ENCODE peak calls at places on chromosomes 3 and 15, in seven cellular contexts. One of them, this sample, is unnamed.

GRCh38 chr3:35383719-35384555 is 255.4 kb upstream of the ARPP21 start:
- DNase-seq in AG09309: no peak
- DNase-seq in foreskin fibroblast: no peak
- DNase-seq in GM23338: peak
- DNase-seq in GM12865: no peak
- DNase-seq in CD8-positive, alpha-beta T cell: no peak
- DNase-seq in dorsolateral prefrontal cortex: no peak
- DNase-seq in this sample: no peak

GRCh38 chr3:133527306-133527705 is 46.2 kb upstream of the CDV3 start:
- DNase-seq in AG09309: no peak
- DNase-seq in foreskin fibroblast: peak
- DNase-seq in GM23338: no peak
- DNase-seq in GM12865: no peak
- DNase-seq in CD8-positive, alpha-beta T cell: no peak
- DNase-seq in dorsolateral prefrontal cortex: no peak
- DNase-seq in this sample: no peak

GRCh38 chr3:99250272-99250671 is 348.8 kb upstream of the DCBLD2 start:
- DNase-seq in AG09309: peak
- DNase-seq in foreskin fibroblast: no peak
- DNase-seq in GM23338: no peak
- DNase-seq in GM12865: no peak
- DNase-seq in CD8-positive, alpha-beta T cell: no peak
- DNase-seq in dorsolateral prefrontal cortex: no peak
- DNase-seq in this sample: no peak

GRCh38 chr15:82079736-82080135 is 33.9 kb upstream of the MEX3B start:
- DNase-seq in AG09309: no peak
- DNase-seq in foreskin fibroblast: peak
- DNase-seq in GM23338: no peak
- DNase-seq in GM12865: no peak
- DNase-seq in CD8-positive, alpha-beta T cell: no peak
- DNase-seq in dorsolateral prefrontal cortex: no peak
- DNase-seq in this sample: no peak

GRCh38 chr3:174125267-174125844 is 727.8 kb downstream of the NLGN1 start:
- DNase-seq in AG09309: peak
- DNase-seq in foreskin fibroblast: peak
- DNase-seq in GM23338: peak
- DNase-seq in GM12865: no peak
- DNase-seq in CD8-positive, alpha-beta T cell: no peak
- DNase-seq in dorsolateral prefrontal cortex: no peak
- DNase-seq in this sample: peak

GRCh38 chr3:50926868-50927267 is 252.1 kb downstream of the DOCK3 start:
- DNase-seq in AG09309: no peak
- DNase-seq in foreskin fibroblast: no peak
- DNase-seq in GM23338: peak
- DNase-seq in GM12865: no peak
- DNase-seq in CD8-positive, alpha-beta T cell: no peak
- DNase-seq in dorsolateral prefrontal cortex: no peak
- DNase-seq in this sample: no peak

GRCh38 chr15:91882858-91883586 is 29.5 kb downstream of the SLCO3A1 start:
- DNase-seq in AG09309: no peak
- DNase-seq in foreskin fibroblast: no peak
- DNase-seq in GM23338: no peak
- DNase-seq in GM12865: no peak
- DNase-seq in CD8-positive, alpha-beta T cell: no peak
- DNase-seq in dorsolateral prefrontal cortex: peak
- DNase-seq in this sample: no peak

GRCh38 chr15:80093854-80094418 is 34.5 kb downstream of the ZFAND6 start:
- DNase-seq in AG09309: no peak
- DNase-seq in foreskin fibroblast: no peak
- DNase-seq in GM23338: peak
- DNase-seq in GM12865: no peak
- DNase-seq in CD8-positive, alpha-beta T cell: no peak
- DNase-seq in dorsolateral prefrontal cortex: no peak
- DNase-seq in this sample: no peak

GRCh38 chr3:140219923-140220452 is 285.0 kb downstream of the CLSTN2 start:
- DNase-seq in AG09309: no peak
- DNase-seq in foreskin fibroblast: no peak
- DNase-seq in GM23338: peak
- DNase-seq in GM12865: peak
- DNase-seq in CD8-positive, alpha-beta T cell: no peak
- DNase-seq in dorsolateral prefrontal cortex: no peak
- DNase-seq in this sample: no peak

DNA sequence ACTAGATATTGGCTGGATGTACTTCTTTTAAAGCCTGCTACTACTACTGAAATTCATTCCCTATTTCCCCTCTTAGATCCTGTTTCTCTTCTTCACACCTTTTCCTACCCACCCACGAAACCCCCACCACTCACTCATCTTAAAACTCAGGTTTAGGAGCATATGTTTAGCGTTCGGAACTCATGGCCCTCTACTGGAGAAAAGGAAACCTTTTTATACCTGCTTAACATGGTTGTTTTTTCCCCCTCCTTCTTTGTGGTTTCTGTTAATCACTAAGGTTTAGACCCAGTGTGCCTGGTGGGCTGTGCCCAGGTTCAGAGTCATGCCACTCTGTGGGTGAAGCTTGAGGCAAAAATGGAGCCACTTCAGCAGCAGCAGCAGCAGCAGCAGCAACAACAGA is 2.6 kb downstream of the ARID3B start:
- DNase-seq in AG09309: no peak
- DNase-seq in foreskin fibroblast: no peak
- DNase-seq in GM23338: peak
- DNase-seq in GM12865: peak
- DNase-seq in CD8-positive, alpha-beta T cell: peak
- DNase-seq in dorsolateral prefrontal cortex: no peak
- DNase-seq in this sample: no peak
- TF ChIP-seq CTCF in AG09309: no peak
- TF ChIP-seq CTCF in foreskin fibroblast: no peak
- TF ChIP-seq CTCF in GM23338: peak
- TF ChIP-seq CTCF in GM12865: peak
- TF ChIP-seq CTCF in CD8-positive, alpha-beta T cell: peak
- TF ChIP-seq CTCF in dorsolateral prefrontal cortex: peak
- TF ChIP-seq CTCF in this sample: no peak

GRCh38 chr15:65916664-65917406 is 47.5 kb downstream of the RAB11A start:
- DNase-seq in AG09309: peak
- DNase-seq in foreskin fibroblast: peak
- DNase-seq in GM23338: peak
- DNase-seq in GM12865: peak
- DNase-seq in CD8-positive, alpha-beta T cell: no peak
- DNase-seq in dorsolateral prefrontal cortex: peak
- DNase-seq in this sample: peak
- TF ChIP-seq CTCF in AG09309: peak
- TF ChIP-seq CTCF in foreskin fibroblast: peak
- TF ChIP-seq CTCF in GM23338: peak
- TF ChIP-seq CTCF in GM12865: peak
- TF ChIP-seq CTCF in CD8-positive, alpha-beta T cell: no peak
- TF ChIP-seq CTCF in dorsolateral prefrontal cortex: peak
- TF ChIP-seq CTCF in this sample: no peak

DNA sequence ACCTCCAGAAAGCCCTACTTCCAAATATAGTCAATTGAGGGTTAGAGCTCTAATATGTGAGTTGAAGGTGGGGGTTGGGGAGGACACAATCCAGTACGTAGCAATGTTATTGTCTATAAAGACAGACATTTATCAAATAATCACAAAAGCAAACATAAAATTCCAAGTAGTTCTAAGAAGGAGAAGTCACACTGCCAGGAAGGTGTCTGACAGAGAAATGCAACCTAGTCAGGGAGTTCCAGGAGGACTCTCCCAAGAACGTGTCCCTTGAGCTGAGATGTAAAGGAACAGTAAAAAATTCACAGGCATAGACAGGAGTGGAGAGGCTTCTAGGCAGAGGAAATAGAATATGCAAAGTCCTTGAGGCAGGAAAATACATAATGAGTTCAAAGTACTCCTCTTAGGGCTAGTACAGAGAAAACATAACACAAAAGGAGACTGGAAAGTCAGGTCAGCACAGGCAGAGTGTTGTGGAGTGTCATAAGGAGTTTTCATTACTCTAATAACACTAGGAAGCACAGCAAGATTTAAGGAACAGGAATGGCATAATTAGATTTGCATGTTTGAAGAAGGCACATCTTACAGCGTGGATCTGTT is 277.6 kb upstream of the STT3B start:
- DNase-seq in AG09309: no peak
- DNase-seq in foreskin fibroblast: no peak
- DNase-seq in GM23338: no peak
- DNase-seq in GM12865: no peak
- DNase-seq in CD8-positive, alpha-beta T cell: no peak
- DNase-seq in dorsolateral prefrontal cortex: no peak
- DNase-seq in this sample: no peak
- TF ChIP-seq CTCF in AG09309: no peak
- TF ChIP-seq CTCF in foreskin fibroblast: no peak
- TF ChIP-seq CTCF in GM23338: no peak
- TF ChIP-seq CTCF in GM12865: no peak
- TF ChIP-seq CTCF in CD8-positive, alpha-beta T cell: no peak
- TF ChIP-seq CTCF in dorsolateral prefrontal cortex: no peak
- TF ChIP-seq CTCF in this sample: no peak

GRCh38 chr15:69034352-69034751 is 19.9 kb downstream of the NOX5 start:
- DNase-seq in AG09309: peak
- DNase-seq in foreskin fibroblast: peak
- DNase-seq in GM23338: no peak
- DNase-seq in GM12865: no peak
- DNase-seq in CD8-positive, alpha-beta T cell: no peak
- DNase-seq in dorsolateral prefrontal cortex: no peak
- DNase-seq in this sample: no peak

GRCh38 chr15:69036856-69037255 is 22.4 kb downstream of the NOX5 start:
- DNase-seq in AG09309: no peak
- DNase-seq in foreskin fibroblast: no peak
- DNase-seq in GM23338: no peak
- DNase-seq in GM12865: no peak
- DNase-seq in CD8-positive, alpha-beta T cell: no peak
- DNase-seq in dorsolateral prefrontal cortex: no peak
- DNase-seq in this sample: no peak

GRCh38 chr15:69035205-69035917 is 20.9 kb downstream of the NOX5 start:
- DNase-seq in AG09309: no peak
- DNase-seq in foreskin fibroblast: no peak
- DNase-seq in GM23338: peak
- DNase-seq in GM12865: no peak
- DNase-seq in CD8-positive, alpha-beta T cell: no peak
- DNase-seq in dorsolateral prefrontal cortex: no peak
- DNase-seq in this sample: peak

GRCh38 chr15:69037482-69037881 is 23.0 kb downstream of the NOX5 start:
- DNase-seq in AG09309: no peak
- DNase-seq in foreskin fibroblast: no peak
- DNase-seq in GM23338: no peak
- DNase-seq in GM12865: no peak
- DNase-seq in CD8-positive, alpha-beta T cell: no peak
- DNase-seq in dorsolateral prefrontal cortex: no peak
- DNase-seq in this sample: no peak

GRCh38 chr15:69035918-69036258 is 21.4 kb downstream of the NOX5 start:
- DNase-seq in AG09309: no peak
- DNase-seq in foreskin fibroblast: no peak
- DNase-seq in GM23338: no peak
- DNase-seq in GM12865: no peak
- DNase-seq in CD8-positive, alpha-beta T cell: no peak
- DNase-seq in dorsolateral prefrontal cortex: no peak
- DNase-seq in this sample: no peak
- TF ChIP-seq CTCF in AG09309: no peak
- TF ChIP-seq CTCF in foreskin fibroblast: no peak
- TF ChIP-seq CTCF in GM23338: no peak
- TF ChIP-seq CTCF in GM12865: no peak
- TF ChIP-seq CTCF in CD8-positive, alpha-beta T cell: no peak
- TF ChIP-seq CTCF in dorsolateral prefrontal cortex: no peak
- TF ChIP-seq CTCF in this sample: no peak

DNA sequence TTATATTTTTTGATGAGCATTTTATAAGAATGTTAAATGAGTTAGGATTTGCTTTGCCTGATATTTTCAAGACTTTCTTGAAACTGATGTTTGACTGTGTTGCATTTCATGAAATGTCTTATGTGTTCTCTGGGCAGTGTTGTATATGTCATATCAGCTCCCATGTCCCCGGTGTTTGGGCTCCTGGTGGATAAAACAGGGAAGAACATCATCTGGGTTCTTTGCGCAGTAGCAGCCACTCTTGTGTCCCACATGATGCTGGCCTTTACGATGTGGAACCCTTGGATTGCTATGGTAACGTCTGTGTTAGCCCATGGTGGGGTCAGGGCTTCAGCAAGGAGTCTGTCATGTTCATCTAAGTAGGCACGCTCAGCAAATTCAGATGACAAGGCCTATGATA is 20.0 kb downstream of the MFSD1 start:
- DNase-seq in AG09309: no peak
- DNase-seq in foreskin fibroblast: no peak
- DNase-seq in GM23338: peak
- DNase-seq in GM12865: no peak
- DNase-seq in CD8-positive, alpha-beta T cell: no peak
- DNase-seq in dorsolateral prefrontal cortex: no peak
- DNase-seq in this sample: no peak
- TF ChIP-seq CTCF in AG09309: no peak
- TF ChIP-seq CTCF in foreskin fibroblast: no peak
- TF ChIP-seq CTCF in GM23338: no peak
- TF ChIP-seq CTCF in GM12865: no peak
- TF ChIP-seq CTCF in CD8-positive, alpha-beta T cell: no peak
- TF ChIP-seq CTCF in dorsolateral prefrontal cortex: no peak
- TF ChIP-seq CTCF in this sample: no peak

GRCh38 chr3:11410564-11410963 is 138.4 kb downstream of the ATG7 start:
- DNase-seq in AG09309: no peak
- DNase-seq in foreskin fibroblast: no peak
- DNase-seq in GM23338: no peak
- DNase-seq in GM12865: no peak
- DNase-seq in CD8-positive, alpha-beta T cell: no peak
- DNase-seq in dorsolateral prefrontal cortex: no peak
- DNase-seq in this sample: no peak

GRCh38 chr3:11411956-11412355 is 139.8 kb downstream of the ATG7 start:
- DNase-seq in AG09309: no peak
- DNase-seq in foreskin fibroblast: no peak
- DNase-seq in GM23338: no peak
- DNase-seq in GM12865: no peak
- DNase-seq in CD8-positive, alpha-beta T cell: no peak
- DNase-seq in dorsolateral prefrontal cortex: no peak
- DNase-seq in this sample: no peak

GRCh38 chr3:11413071-11413470 is 140.9 kb downstream of the ATG7 start:
- DNase-seq in AG09309: no peak
- DNase-seq in foreskin fibroblast: no peak
- DNase-seq in GM23338: no peak
- DNase-seq in GM12865: no peak
- DNase-seq in CD8-positive, alpha-beta T cell: no peak
- DNase-seq in dorsolateral prefrontal cortex: no peak
- DNase-seq in this sample: no peak

GRCh38 chr3:11415099-11415498 is 142.9 kb downstream of the ATG7 start:
- DNase-seq in AG09309: no peak
- DNase-seq in foreskin fibroblast: peak
- DNase-seq in GM23338: no peak
- DNase-seq in GM12865: no peak
- DNase-seq in CD8-positive, alpha-beta T cell: no peak
- DNase-seq in dorsolateral prefrontal cortex: no peak
- DNase-seq in this sample: no peak
- TF ChIP-seq CTCF in AG09309: no peak
- TF ChIP-seq CTCF in foreskin fibroblast: no peak
- TF ChIP-seq CTCF in GM23338: no peak
- TF ChIP-seq CTCF in GM12865: no peak
- TF ChIP-seq CTCF in CD8-positive, alpha-beta T cell: no peak
- TF ChIP-seq CTCF in dorsolateral prefrontal cortex: no peak
- TF ChIP-seq CTCF in this sample: no peak

GRCh38 chr15:41424809-41425208 is 7.9 kb downstream of the RTF1 start:
- DNase-seq in AG09309: no peak
- DNase-seq in foreskin fibroblast: no peak
- DNase-seq in GM23338: peak
- DNase-seq in GM12865: no peak
- DNase-seq in CD8-positive, alpha-beta T cell: no peak
- DNase-seq in dorsolateral prefrontal cortex: no peak
- DNase-seq in this sample: no peak
- TF ChIP-seq CTCF in AG09309: no peak
- TF ChIP-seq CTCF in foreskin fibroblast: no peak
- TF ChIP-seq CTCF in GM23338: peak
- TF ChIP-seq CTCF in GM12865: no peak
- TF ChIP-seq CTCF in CD8-positive, alpha-beta T cell: no peak
- TF ChIP-seq CTCF in dorsolateral prefrontal cortex: no peak
- TF ChIP-seq CTCF in this sample: no peak

This sample was measured in endothelial cell.